ENCODE peak calls at places on chromosomes 2 and 18, in six cellular contexts. One of them, this sample, is unnamed.

GRCh38 chr2:159010340-159010739 is 41.9 kb downstream of the TANC1 start:
- DNase-seq in MCF 10A: no peak
- DNase-seq in foreskin keratinocyte: no peak
- DNase-seq in cardiac septum: no peak
- DNase-seq in frontal cortex: no peak
- DNase-seq in tibial artery: no peak
- DNase-seq in this sample: no peak

GRCh38 chr2:214069254-214069653 is 341.6 kb upstream of the VWC2L start:
- DNase-seq in foreskin keratinocyte: peak
- DNase-seq in frontal cortex: peak
- DNase-seq in MCF 10A: peak
- DNase-seq in cardiac septum: no peak
- DNase-seq in tibial artery: peak
- DNase-seq in this sample: no peak

GRCh38 chr2:107932483-107932882 is 53.8 kb upstream of the SLC5A7 start:
- DNase-seq in MCF 10A: peak
- DNase-seq in cardiac septum: no peak
- DNase-seq in tibial artery: no peak
- DNase-seq in frontal cortex: no peak
- DNase-seq in foreskin keratinocyte: peak
- DNase-seq in this sample: no peak

GRCh38 chr2:201218780-201219179 is 35.8 kb downstream of the CASP10 start:
- DNase-seq in tibial artery: no peak
- DNase-seq in frontal cortex: no peak
- DNase-seq in foreskin keratinocyte: peak
- DNase-seq in cardiac septum: no peak
- DNase-seq in MCF 10A: no peak
- DNase-seq in this sample: no peak

GRCh38 chr18:42112657-42113420 is 157.8 kb downstream of the PIK3C3 start:
- DNase-seq in frontal cortex: no peak
- DNase-seq in cardiac septum: no peak
- DNase-seq in tibial artery: no peak
- DNase-seq in MCF 10A: no peak
- DNase-seq in foreskin keratinocyte: no peak
- DNase-seq in this sample: no peak

GRCh38 chr2:157692768-157693167 is 64.1 kb upstream of the ACVR1C start:
- DNase-seq in frontal cortex: no peak
- DNase-seq in MCF 10A: peak
- DNase-seq in cardiac septum: no peak
- DNase-seq in tibial artery: no peak
- DNase-seq in foreskin keratinocyte: peak
- DNase-seq in this sample: no peak

GRCh38 chr2:74219846-74220486 is 21.6 kb downstream of the MTHFD2 start:
- DNase-seq in foreskin keratinocyte: no peak
- DNase-seq in cardiac septum: no peak
- DNase-seq in frontal cortex: no peak
- DNase-seq in tibial artery: no peak
- DNase-seq in MCF 10A: no peak
- DNase-seq in this sample: no peak

GRCh38 chr2:206158563-206159345 is 490 bp downstream of the NDUFS1 start:
- DNase-seq in cardiac septum: no peak
- DNase-seq in tibial artery: no peak
- DNase-seq in foreskin keratinocyte: no peak
- DNase-seq in frontal cortex: no peak
- DNase-seq in MCF 10A: no peak
- DNase-seq in this sample: no peak

GRCh38 chr2:67240507-67240906 is 156.6 kb upstream of the ETAA1 start:
- DNase-seq in MCF 10A: peak
- DNase-seq in frontal cortex: no peak
- DNase-seq in foreskin keratinocyte: no peak
- DNase-seq in tibial artery: no peak
- DNase-seq in cardiac septum: no peak
- DNase-seq in this sample: no peak

GRCh38 chr2:31137211-31138036 is 816 bp downstream of the GALNT14 start:
- DNase-seq in frontal cortex: peak
- DNase-seq in cardiac septum: no peak
- DNase-seq in MCF 10A: peak
- DNase-seq in tibial artery: no peak
- DNase-seq in foreskin keratinocyte: peak
- DNase-seq in this sample: no peak

GRCh38 chr2:12457831-12458230 is 258.9 kb upstream of the TRIB2 start:
- DNase-seq in MCF 10A: no peak
- DNase-seq in cardiac septum: no peak
- DNase-seq in foreskin keratinocyte: no peak
- DNase-seq in tibial artery: no peak
- DNase-seq in frontal cortex: no peak
- DNase-seq in this sample: no peak

GRCh38 chr18:59605633-59606192 is 91.5 kb downstream of the CCBE1 start:
- DNase-seq in cardiac septum: no peak
- DNase-seq in tibial artery: no peak
- DNase-seq in MCF 10A: no peak
- DNase-seq in foreskin keratinocyte: no peak
- DNase-seq in frontal cortex: no peak
- DNase-seq in this sample: no peak

GRCh38 chr2:62467475-62468321 is 38.3 kb downstream of the TMEM17 start:
- DNase-seq in cardiac septum: no peak
- DNase-seq in tibial artery: peak
- DNase-seq in frontal cortex: no peak
- DNase-seq in MCF 10A: peak
- DNase-seq in foreskin keratinocyte: no peak
- DNase-seq in this sample: peak

GRCh38 chr2:234960091-234961088 is 8.6 kb downstream of the SH3BP4 start:
- DNase-seq in tibial artery: no peak
- DNase-seq in frontal cortex: no peak
- DNase-seq in MCF 10A: no peak
- DNase-seq in foreskin keratinocyte: no peak
- DNase-seq in cardiac septum: peak
- DNase-seq in this sample: no peak

GRCh38 chr2:20141056-20141762 is 83.7 kb downstream of the SDC1 start:
- DNase-seq in frontal cortex: no peak
- DNase-seq in cardiac septum: no peak
- DNase-seq in MCF 10A: peak
- DNase-seq in foreskin keratinocyte: peak
- DNase-seq in tibial artery: peak
- DNase-seq in this sample: peak

GRCh38 chr2:3319134-3319533 is 58.5 kb downstream of the EIPR1 start:
- DNase-seq in MCF 10A: no peak
- DNase-seq in cardiac septum: no peak
- DNase-seq in frontal cortex: no peak
- DNase-seq in tibial artery: no peak
- DNase-seq in foreskin keratinocyte: no peak
- DNase-seq in this sample: no peak

GRCh38 chr2:144376926-144377325 is 143.0 kb downstream of the ZEB2 start:
- DNase-seq in MCF 10A: no peak
- DNase-seq in tibial artery: no peak
- DNase-seq in frontal cortex: no peak
- DNase-seq in cardiac septum: no peak
- DNase-seq in foreskin keratinocyte: no peak
- DNase-seq in this sample: no peak

GRCh38 chr2:231604101-231604684 is 11.5 kb downstream of the TEX44 start:
- DNase-seq in foreskin keratinocyte: no peak
- DNase-seq in cardiac septum: peak
- DNase-seq in MCF 10A: peak
- DNase-seq in tibial artery: peak
- DNase-seq in frontal cortex: peak
- DNase-seq in this sample: peak

GRCh38 chr2:48109491-48110204 is 203.3 kb upstream of the FBXO11 start:
- DNase-seq in frontal cortex: no peak
- DNase-seq in foreskin keratinocyte: no peak
- DNase-seq in MCF 10A: no peak
- DNase-seq in tibial artery: no peak
- DNase-seq in cardiac septum: no peak
- DNase-seq in this sample: no peak

GRCh38 chr2:176525058-176525457 is 255.8 kb downstream of the MTX2 start:
- DNase-seq in cardiac septum: no peak
- DNase-seq in MCF 10A: no peak
- DNase-seq in tibial artery: no peak
- DNase-seq in foreskin keratinocyte: no peak
- DNase-seq in frontal cortex: no peak
- DNase-seq in this sample: no peak

GRCh38 chr2:67571785-67572718 is 174.9 kb downstream of the ETAA1 start:
- DNase-seq in foreskin keratinocyte: peak
- DNase-seq in MCF 10A: no peak
- DNase-seq in tibial artery: no peak
- DNase-seq in cardiac septum: no peak
- DNase-seq in frontal cortex: no peak
- DNase-seq in this sample: no peak

GRCh38 chr18:5543854-5544389 is at the start of gene EPB41L3:
- DNase-seq in MCF 10A: no peak
- DNase-seq in frontal cortex: peak
- DNase-seq in cardiac septum: no peak
- DNase-seq in tibial artery: peak
- DNase-seq in foreskin keratinocyte: no peak
- DNase-seq in this sample: peak

GRCh38 chr18:75341267-75341666 is 86.2 kb downstream of the SMIM21 start:
- DNase-seq in tibial artery: no peak
- DNase-seq in frontal cortex: peak
- DNase-seq in cardiac septum: no peak
- DNase-seq in MCF 10A: no peak
- DNase-seq in foreskin keratinocyte: no peak
- DNase-seq in this sample: no peak

GRCh38 chr2:7102831-7103230 is 185.6 kb downstream of the RNF144A start:
- DNase-seq in cardiac septum: no peak
- DNase-seq in frontal cortex: no peak
- DNase-seq in foreskin keratinocyte: no peak
- DNase-seq in tibial artery: no peak
- DNase-seq in MCF 10A: no peak
- DNase-seq in this sample: no peak

GRCh38 chr2:75518638-75519465 is 41.9 kb downstream of the EVA1A start:
- DNase-seq in frontal cortex: no peak
- DNase-seq in tibial artery: no peak
- DNase-seq in cardiac septum: no peak
- DNase-seq in foreskin keratinocyte: no peak
- DNase-seq in MCF 10A: no peak
- DNase-seq in this sample: no peak

GRCh38 chr2:158743466-158743865 is 51.7 kb upstream of the DAPL1 start:
- DNase-seq in frontal cortex: no peak
- DNase-seq in tibial artery: no peak
- DNase-seq in cardiac septum: no peak
- DNase-seq in foreskin keratinocyte: no peak
- DNase-seq in MCF 10A: no peak
- DNase-seq in this sample: no peak